ENCODE peak calls at places on chromosomes 1 and 21, in four cellular contexts. One of them, this sample, is unnamed.

GRCh38 chr1:162536511-162536910 is 25.0 kb upstream of the UAP1 start:
- DNase-seq in GM12878: no peak
- DNase-seq in A549: no peak
- DNase-seq in K562: no peak
- DNase-seq in this sample: peak

GRCh38 chr1:169098380-169098779 is 8.1 kb upstream of the ATP1B1 start:
- DNase-seq in GM12878: no peak
- DNase-seq in K562: no peak
- DNase-seq in A549: no peak
- DNase-seq in this sample: no peak

GRCh38 chr1:93845554-93846150 is 33.4 kb downstream of the DNTTIP2 start:
- DNase-seq in K562: no peak
- DNase-seq in GM12878: no peak
- DNase-seq in A549: peak
- DNase-seq in this sample: peak

GRCh38 chr1:56068908-56069307 is 510.5 kb downstream of the PLPP3 start:
- DNase-seq in GM12878: no peak
- DNase-seq in K562: no peak
- DNase-seq in A549: no peak
- DNase-seq in this sample: peak

GRCh38 chr1:65011983-65012382 is 45.6 kb upstream of the JAK1 start:
- DNase-seq in K562: no peak
- DNase-seq in A549: no peak
- DNase-seq in GM12878: no peak
- DNase-seq in this sample: no peak

GRCh38 chr1:208534604-208534907 is 290.4 kb upstream of the PLXNA2 start:
- DNase-seq in K562: no peak
- DNase-seq in A549: no peak
- DNase-seq in GM12878: no peak
- DNase-seq in this sample: no peak

GRCh38 chr21:42150458-42151085 is 68.4 kb upstream of the ABCG1 start:
- DNase-seq in K562: no peak
- DNase-seq in GM12878: no peak
- DNase-seq in A549: no peak
- DNase-seq in this sample: no peak

GRCh38 chr21:36710729-36711048 is 11.8 kb downstream of the SIM2 start:
- DNase-seq in GM12878: no peak
- DNase-seq in K562: peak
- DNase-seq in A549: no peak
- DNase-seq in this sample: no peak

GRCh38 chr21:41374177-41374712 is 12.4 kb downstream of the MX2 start:
- DNase-seq in GM12878: no peak
- DNase-seq in K562: no peak
- DNase-seq in A549: no peak
- DNase-seq in this sample: no peak

GRCh38 chr21:19987671-19988070 is 1010.5 kb upstream of the NCAM2 start:
- DNase-seq in A549: no peak
- DNase-seq in GM12878: no peak
- DNase-seq in K562: no peak
- DNase-seq in this sample: no peak

GRCh38 chr1:174958396-174958795 is 41.4 kb upstream of the CACYBP start:
- DNase-seq in K562: no peak
- DNase-seq in GM12878: no peak
- DNase-seq in A549: no peak
- DNase-seq in this sample: no peak

GRCh38 chr1:221271696-221272095 is 392.5 kb downstream of the HLX start:
- DNase-seq in GM12878: no peak
- DNase-seq in K562: no peak
- DNase-seq in A549: no peak
- DNase-seq in this sample: no peak

GRCh38 chr1:172699111-172699510 is 40.2 kb downstream of the FASLG start:
- DNase-seq in K562: no peak
- DNase-seq in GM12878: peak
- DNase-seq in A549: no peak
- DNase-seq in this sample: peak

GRCh38 chr1:90504509-90504908 is 212.6 kb downstream of the BARHL2 start:
- DNase-seq in K562: no peak
- DNase-seq in A549: no peak
- DNase-seq in GM12878: no peak
- DNase-seq in this sample: no peak

GRCh38 chr1:153288634-153289275 is 24.0 kb downstream of the PGLYRP3 start:
- DNase-seq in GM12878: no peak
- DNase-seq in A549: peak
- DNase-seq in K562: peak
- DNase-seq in this sample: no peak
- TF ChIP-seq ELK1 in GM12878: no peak
- TF ChIP-seq ELK1 in A549: no peak
- TF ChIP-seq ELK1 in K562: no peak
- TF ChIP-seq ELK1 in this sample: no peak

DNA sequence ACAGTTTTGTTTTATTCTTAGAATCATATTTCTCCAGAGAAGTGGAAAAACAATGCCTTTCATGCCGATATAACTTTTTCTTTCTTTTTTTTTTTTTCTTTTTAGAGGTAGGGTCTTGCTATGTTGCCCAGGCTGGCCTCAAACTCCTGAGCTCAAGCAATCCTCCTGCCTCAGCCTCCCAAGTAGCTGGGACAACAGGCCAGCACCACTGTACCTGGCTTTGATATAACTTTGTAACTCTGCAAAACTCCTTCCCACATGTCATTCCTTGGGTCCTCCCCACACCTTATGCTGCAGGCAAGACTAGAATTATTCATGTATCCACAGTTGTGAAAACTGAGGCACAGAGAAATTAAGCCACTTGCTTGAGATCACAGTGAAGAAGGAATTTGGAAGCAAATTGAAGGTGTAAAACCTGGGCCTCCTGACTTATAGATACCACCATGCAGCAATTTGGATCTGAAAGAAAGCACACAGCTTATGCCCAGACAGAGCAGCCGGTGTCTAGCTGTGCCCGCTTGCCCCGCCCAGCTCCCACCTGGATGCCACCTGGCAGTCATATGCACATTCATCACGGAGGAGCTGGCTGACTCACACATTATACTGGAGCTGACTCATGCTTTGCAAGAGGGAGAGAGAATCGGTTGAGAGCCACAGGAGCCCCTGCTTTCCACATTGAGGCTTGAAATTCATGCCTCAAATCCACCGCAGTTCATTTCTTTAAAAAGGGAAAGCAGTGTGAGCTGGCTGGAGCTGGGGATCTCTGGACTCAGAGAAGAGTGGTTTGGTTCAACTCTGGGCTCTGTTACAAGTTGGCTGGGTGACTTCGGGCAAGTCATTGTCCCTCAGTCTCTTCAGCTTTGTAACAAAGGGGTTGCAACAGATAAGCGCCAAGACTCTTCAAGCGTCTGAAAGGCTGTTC is 8.3 kb upstream of the SLC2A1 start:
- DNase-seq in A549: peak
- DNase-seq in GM12878: no peak
- DNase-seq in K562: peak
- DNase-seq in this sample: peak
- TF ChIP-seq ELK1 in A549: no peak
- TF ChIP-seq ELK1 in GM12878: no peak
- TF ChIP-seq ELK1 in K562: no peak
- TF ChIP-seq ELK1 in this sample: no peak

DNA sequence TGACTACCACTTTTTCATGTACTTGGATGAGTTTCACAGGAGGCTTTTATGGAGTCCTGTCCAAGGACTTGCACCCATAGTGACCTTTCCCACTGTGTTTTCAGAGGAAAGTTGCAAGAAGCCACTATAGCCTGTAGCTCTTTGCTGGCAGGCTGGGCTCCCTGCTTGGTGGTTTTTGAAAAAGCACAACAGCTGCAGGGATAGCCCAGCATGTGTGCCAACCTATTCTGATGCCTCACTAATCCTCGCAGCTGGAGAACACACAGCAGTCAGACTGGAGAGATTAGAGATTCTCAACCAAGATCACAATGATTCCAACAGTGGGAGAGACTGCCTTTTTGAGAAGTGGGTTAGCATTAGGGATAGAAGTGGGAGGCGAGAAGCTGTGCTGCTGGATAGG is 24.1 kb upstream of the ARHGEF11 start:
- DNase-seq in GM12878: no peak
- DNase-seq in K562: no peak
- DNase-seq in A549: no peak
- DNase-seq in this sample: no peak
- TF ChIP-seq ELK1 in GM12878: no peak
- TF ChIP-seq ELK1 in K562: no peak
- TF ChIP-seq ELK1 in A549: no peak
- TF ChIP-seq ELK1 in this sample: no peak

GRCh38 chr1:54309631-54310366 is 96.4 kb downstream of the SSBP3 start:
- DNase-seq in A549: no peak
- DNase-seq in K562: no peak
- DNase-seq in GM12878: no peak
- DNase-seq in this sample: no peak

GRCh38 chr1:54312874-54313316 is 93.3 kb downstream of the SSBP3 start:
- DNase-seq in GM12878: no peak
- DNase-seq in K562: no peak
- DNase-seq in A549: no peak
- DNase-seq in this sample: peak

GRCh38 chr1:54307305-54307704 is 98.9 kb downstream of the SSBP3 start:
- DNase-seq in GM12878: no peak
- DNase-seq in K562: no peak
- DNase-seq in A549: no peak
- DNase-seq in this sample: no peak

GRCh38 chr1:54311506-54311905 is 94.7 kb downstream of the SSBP3 start:
- DNase-seq in K562: no peak
- DNase-seq in A549: no peak
- DNase-seq in GM12878: no peak
- DNase-seq in this sample: peak

DNA sequence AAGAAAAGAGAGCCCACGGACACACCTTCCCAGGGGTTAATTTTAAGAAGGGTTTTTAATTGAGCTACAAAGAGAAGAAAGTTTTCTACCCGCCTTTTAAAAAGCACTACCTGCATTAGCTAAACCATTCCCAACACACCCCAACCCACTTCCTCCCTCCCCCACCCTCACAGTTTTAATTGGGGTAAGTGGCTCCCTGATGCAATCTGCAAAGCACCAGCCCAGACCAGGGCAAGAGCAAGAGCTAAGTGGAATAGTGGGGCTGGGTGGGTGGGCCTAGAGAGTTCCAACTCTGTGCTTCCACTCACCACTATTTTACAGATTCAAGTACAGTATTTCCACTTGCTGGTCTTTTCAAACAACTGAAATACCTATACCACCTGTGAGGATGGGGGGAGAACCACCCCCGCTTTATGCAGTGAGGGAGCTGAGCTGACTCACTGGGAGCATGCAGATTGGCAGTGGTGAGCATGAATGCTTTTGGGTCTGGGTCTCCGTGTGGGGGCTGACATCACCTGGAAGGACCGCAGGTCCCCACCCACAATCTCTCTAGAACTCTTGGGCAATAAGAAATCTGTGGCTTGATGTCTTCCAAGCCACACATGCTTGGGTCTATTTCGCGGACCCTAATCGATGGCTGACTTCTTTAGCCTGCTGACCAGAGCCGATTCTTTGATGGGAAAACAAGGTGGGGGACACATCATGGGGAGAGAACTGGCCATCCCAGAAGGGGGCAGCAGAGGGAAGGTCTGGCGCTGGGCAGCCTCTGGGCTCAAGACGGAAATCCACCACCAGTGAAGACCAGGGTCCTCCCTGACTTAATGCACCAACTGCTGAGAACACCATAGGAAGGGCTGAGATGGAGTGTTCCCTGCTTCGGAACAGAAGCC is 95.5 kb downstream of the SSBP3 start:
- DNase-seq in A549: peak
- DNase-seq in K562: peak
- DNase-seq in GM12878: no peak
- DNase-seq in this sample: peak
- TF ChIP-seq ELK1 in A549: no peak
- TF ChIP-seq ELK1 in K562: no peak
- TF ChIP-seq ELK1 in GM12878: no peak
- TF ChIP-seq ELK1 in this sample: no peak

DNA sequence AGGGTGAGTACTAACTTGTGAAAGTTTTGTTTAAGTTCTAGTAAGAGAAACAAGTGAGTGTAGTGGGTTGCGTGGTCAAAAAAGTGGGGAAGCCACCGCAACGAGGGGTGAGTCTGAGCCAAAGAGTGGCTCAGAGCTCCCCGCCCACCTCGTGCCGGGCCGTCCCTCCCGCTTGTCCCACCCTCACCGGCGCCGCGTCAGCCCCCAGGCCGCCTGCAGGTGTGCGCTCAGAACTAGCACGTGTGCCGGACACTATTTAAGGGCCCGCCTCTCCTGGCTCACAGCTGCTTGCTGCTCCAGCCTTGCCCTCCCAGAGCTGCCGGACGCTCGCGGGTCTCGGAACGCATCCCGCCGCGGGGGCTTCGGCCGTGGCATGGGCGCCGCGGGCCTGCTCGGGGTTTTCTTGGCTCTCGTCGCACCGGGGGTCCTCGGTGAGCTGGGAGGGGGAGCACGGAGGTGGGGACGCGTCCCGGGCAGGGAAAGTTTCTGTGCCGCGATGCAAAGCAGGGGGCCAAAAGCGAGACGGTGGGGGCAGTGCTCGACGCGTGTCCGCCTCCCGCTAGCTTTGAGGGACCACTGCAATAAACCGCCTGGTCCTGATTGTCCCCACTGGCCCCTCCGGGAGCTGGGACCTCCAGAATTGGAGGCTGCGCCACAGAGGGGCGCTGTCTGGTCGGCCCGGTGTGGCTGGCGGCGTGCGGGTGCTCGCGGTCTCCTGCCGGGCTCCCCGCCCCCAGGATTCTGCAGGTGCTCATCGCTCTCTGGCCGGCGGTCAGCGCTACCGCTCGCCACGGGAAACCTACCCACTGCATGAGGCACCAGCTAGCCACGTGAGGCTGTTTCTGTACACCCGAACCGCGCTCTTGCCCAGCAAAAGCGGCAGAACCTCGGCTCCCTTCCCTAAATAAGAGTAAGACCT is at the start of gene CR2:
- DNase-seq in K562: peak
- DNase-seq in GM12878: no peak
- DNase-seq in A549: peak
- DNase-seq in this sample: no peak
- TF ChIP-seq ELK1 in K562: no peak
- TF ChIP-seq ELK1 in GM12878: no peak
- TF ChIP-seq ELK1 in A549: no peak
- TF ChIP-seq ELK1 in this sample: no peak

GRCh38 chr1:223312705-223313414 is 51.1 kb downstream of the SUSD4 start:
- DNase-seq in GM12878: no peak
- DNase-seq in K562: no peak
- DNase-seq in A549: no peak
- DNase-seq in this sample: peak
- TF ChIP-seq ELK1 in GM12878: no peak
- TF ChIP-seq ELK1 in K562: no peak
- TF ChIP-seq ELK1 in A549: no peak
- TF ChIP-seq ELK1 in this sample: no peak

DNA sequence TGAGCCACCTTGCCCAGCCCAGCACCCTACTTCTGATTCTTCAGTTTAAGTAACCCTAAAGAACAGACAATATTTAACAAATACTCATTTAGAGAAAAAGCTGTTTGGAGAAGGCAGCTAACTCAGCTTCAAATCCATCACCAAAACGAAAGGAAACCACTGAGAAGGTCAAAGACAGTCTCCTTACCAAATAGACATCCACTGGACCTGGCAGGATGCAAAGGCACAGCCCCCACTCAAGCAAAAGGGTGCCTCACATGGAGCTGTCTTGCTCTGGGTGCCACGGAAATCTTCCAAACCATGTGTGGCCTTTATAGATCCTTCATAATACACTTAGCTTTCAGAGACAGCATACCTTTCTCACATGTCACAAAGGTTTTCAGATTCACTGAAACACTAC is 165.5 kb downstream of the RERE start:
- DNase-seq in A549: no peak
- DNase-seq in GM12878: no peak
- DNase-seq in K562: no peak
- DNase-seq in this sample: no peak
- TF ChIP-seq ELK1 in A549: no peak
- TF ChIP-seq ELK1 in GM12878: no peak
- TF ChIP-seq ELK1 in K562: no peak
- TF ChIP-seq ELK1 in this sample: no peak

This sample was measured in IMR-90.